ENCODE peak calls at places on chromosomes 6 and 20, in ten cellular contexts. One of them, this sample, is unnamed.

GRCh38 chr6:125906158-125906998 is 50.2 kb upstream of the HINT3 start:
- DNase-seq in naive thymus-derived CD4-positive, alpha-beta T cell: peak
- DNase-seq in stimulated activated CD4-positive, alpha-beta T cell treated with anti-CD3 and anti-CD28 coated beads, TNF-alpha, amount 100 ng/mL, for 4 hours: no peak
- DNase-seq in NCI-H2029: peak
- DNase-seq in GM18507: no peak
- DNase-seq in dorsolateral prefrontal cortex: no peak
- DNase-seq in LoVo: peak
- DNase-seq in cardiac fibroblast: peak
- DNase-seq in mesendoderm: peak
- DNase-seq in amniotic epithelial cell: peak
- DNase-seq in this sample: peak

GRCh38 chr20:49207071-49207470 is 12.1 kb upstream of the DDX27 start:
- DNase-seq in naive thymus-derived CD4-positive, alpha-beta T cell: no peak
- DNase-seq in stimulated activated CD4-positive, alpha-beta T cell treated with anti-CD3 and anti-CD28 coated beads, TNF-alpha, amount 100 ng/mL, for 4 hours: no peak
- DNase-seq in NCI-H2029: no peak
- DNase-seq in GM18507: no peak
- DNase-seq in dorsolateral prefrontal cortex: no peak
- DNase-seq in LoVo: no peak
- DNase-seq in cardiac fibroblast: no peak
- DNase-seq in mesendoderm: peak
- DNase-seq in amniotic epithelial cell: no peak
- DNase-seq in this sample: no peak

GRCh38 chr6:139894271-139894670 is 519.8 kb upstream of the CITED2 start:
- DNase-seq in naive thymus-derived CD4-positive, alpha-beta T cell: no peak
- DNase-seq in stimulated activated CD4-positive, alpha-beta T cell treated with anti-CD3 and anti-CD28 coated beads, TNF-alpha, amount 100 ng/mL, for 4 hours: no peak
- DNase-seq in NCI-H2029: no peak
- DNase-seq in GM18507: no peak
- DNase-seq in dorsolateral prefrontal cortex: no peak
- DNase-seq in LoVo: no peak
- DNase-seq in cardiac fibroblast: no peak
- DNase-seq in mesendoderm: no peak
- DNase-seq in amniotic epithelial cell: no peak
- DNase-seq in this sample: no peak

GRCh38 chr6:112144145-112144926 is 56.9 kb downstream of the FAM229B start:
- DNase-seq in naive thymus-derived CD4-positive, alpha-beta T cell: no peak
- DNase-seq in stimulated activated CD4-positive, alpha-beta T cell treated with anti-CD3 and anti-CD28 coated beads, TNF-alpha, amount 100 ng/mL, for 4 hours: no peak
- DNase-seq in NCI-H2029: peak
- DNase-seq in GM18507: no peak
- DNase-seq in dorsolateral prefrontal cortex: no peak
- DNase-seq in LoVo: no peak
- DNase-seq in cardiac fibroblast: no peak
- DNase-seq in mesendoderm: no peak
- DNase-seq in amniotic epithelial cell: no peak
- DNase-seq in this sample: no peak

GRCh38 chr6:14025160-14025559 is 92.4 kb upstream of the CD83 start:
- DNase-seq in naive thymus-derived CD4-positive, alpha-beta T cell: no peak
- DNase-seq in stimulated activated CD4-positive, alpha-beta T cell treated with anti-CD3 and anti-CD28 coated beads, TNF-alpha, amount 100 ng/mL, for 4 hours: no peak
- DNase-seq in NCI-H2029: no peak
- DNase-seq in GM18507: no peak
- DNase-seq in dorsolateral prefrontal cortex: no peak
- DNase-seq in LoVo: no peak
- DNase-seq in cardiac fibroblast: no peak
- DNase-seq in mesendoderm: no peak
- DNase-seq in amniotic epithelial cell: no peak
- DNase-seq in this sample: no peak

GRCh38 chr20:10504893-10505292 is 69.8 kb downstream of the SLX4IP start:
- DNase-seq in naive thymus-derived CD4-positive, alpha-beta T cell: no peak
- DNase-seq in stimulated activated CD4-positive, alpha-beta T cell treated with anti-CD3 and anti-CD28 coated beads, TNF-alpha, amount 100 ng/mL, for 4 hours: no peak
- DNase-seq in NCI-H2029: no peak
- DNase-seq in GM18507: no peak
- DNase-seq in dorsolateral prefrontal cortex: no peak
- DNase-seq in LoVo: no peak
- DNase-seq in cardiac fibroblast: peak
- DNase-seq in mesendoderm: no peak
- DNase-seq in amniotic epithelial cell: peak
- DNase-seq in this sample: peak

GRCh38 chr20:137668-138131 is 4.7 kb upstream of the DEFB126 start:
- DNase-seq in naive thymus-derived CD4-positive, alpha-beta T cell: no peak
- DNase-seq in stimulated activated CD4-positive, alpha-beta T cell treated with anti-CD3 and anti-CD28 coated beads, TNF-alpha, amount 100 ng/mL, for 4 hours: no peak
- DNase-seq in NCI-H2029: peak
- DNase-seq in GM18507: no peak
- DNase-seq in dorsolateral prefrontal cortex: no peak
- DNase-seq in LoVo: no peak
- DNase-seq in cardiac fibroblast: peak
- DNase-seq in mesendoderm: peak
- DNase-seq in amniotic epithelial cell: no peak
- DNase-seq in this sample: peak

GRCh38 chr6:29531668-29532067 is 27.9 kb downstream of the UBD start:
- DNase-seq in naive thymus-derived CD4-positive, alpha-beta T cell: no peak
- DNase-seq in stimulated activated CD4-positive, alpha-beta T cell treated with anti-CD3 and anti-CD28 coated beads, TNF-alpha, amount 100 ng/mL, for 4 hours: no peak
- DNase-seq in NCI-H2029: no peak
- DNase-seq in GM18507: no peak
- DNase-seq in dorsolateral prefrontal cortex: no peak
- DNase-seq in LoVo: no peak
- DNase-seq in cardiac fibroblast: no peak
- DNase-seq in mesendoderm: no peak
- DNase-seq in amniotic epithelial cell: no peak
- DNase-seq in this sample: no peak

GRCh38 chr6:12635813-12636212 is 80.8 kb upstream of the PHACTR1 start:
- DNase-seq in naive thymus-derived CD4-positive, alpha-beta T cell: no peak
- DNase-seq in stimulated activated CD4-positive, alpha-beta T cell treated with anti-CD3 and anti-CD28 coated beads, TNF-alpha, amount 100 ng/mL, for 4 hours: no peak
- DNase-seq in NCI-H2029: no peak
- DNase-seq in GM18507: no peak
- DNase-seq in dorsolateral prefrontal cortex: no peak
- DNase-seq in LoVo: no peak
- DNase-seq in cardiac fibroblast: no peak
- DNase-seq in mesendoderm: peak
- DNase-seq in amniotic epithelial cell: peak
- DNase-seq in this sample: no peak

GRCh38 chr6:117174835-117175360 is 90.5 kb upstream of the VGLL2 start:
- DNase-seq in naive thymus-derived CD4-positive, alpha-beta T cell: no peak
- DNase-seq in stimulated activated CD4-positive, alpha-beta T cell treated with anti-CD3 and anti-CD28 coated beads, TNF-alpha, amount 100 ng/mL, for 4 hours: no peak
- DNase-seq in NCI-H2029: no peak
- DNase-seq in GM18507: no peak
- DNase-seq in dorsolateral prefrontal cortex: no peak
- DNase-seq in LoVo: no peak
- DNase-seq in cardiac fibroblast: no peak
- DNase-seq in mesendoderm: no peak
- DNase-seq in amniotic epithelial cell: no peak
- DNase-seq in this sample: no peak

GRCh38 chr20:19757487-19757972 is 528 bp upstream of the RIN2 start:
- DNase-seq in naive thymus-derived CD4-positive, alpha-beta T cell: no peak
- DNase-seq in stimulated activated CD4-positive, alpha-beta T cell treated with anti-CD3 and anti-CD28 coated beads, TNF-alpha, amount 100 ng/mL, for 4 hours: no peak
- DNase-seq in NCI-H2029: peak
- DNase-seq in GM18507: no peak
- DNase-seq in dorsolateral prefrontal cortex: no peak
- DNase-seq in LoVo: peak
- DNase-seq in cardiac fibroblast: peak
- DNase-seq in mesendoderm: peak
- DNase-seq in amniotic epithelial cell: peak
- DNase-seq in this sample: peak

GRCh38 chr20:31569163-31570020 is 35.7 kb upstream of the ID1 start:
- DNase-seq in naive thymus-derived CD4-positive, alpha-beta T cell: peak
- DNase-seq in stimulated activated CD4-positive, alpha-beta T cell treated with anti-CD3 and anti-CD28 coated beads, TNF-alpha, amount 100 ng/mL, for 4 hours: no peak
- DNase-seq in NCI-H2029: no peak
- DNase-seq in GM18507: no peak
- DNase-seq in dorsolateral prefrontal cortex: no peak
- DNase-seq in LoVo: peak
- DNase-seq in cardiac fibroblast: peak
- DNase-seq in mesendoderm: peak
- DNase-seq in amniotic epithelial cell: peak
- DNase-seq in this sample: peak

GRCh38 chr20:43939762-43940121 is 25.1 kb downstream of the TOX2 start:
- DNase-seq in naive thymus-derived CD4-positive, alpha-beta T cell: no peak
- DNase-seq in stimulated activated CD4-positive, alpha-beta T cell treated with anti-CD3 and anti-CD28 coated beads, TNF-alpha, amount 100 ng/mL, for 4 hours: no peak
- DNase-seq in NCI-H2029: no peak
- DNase-seq in GM18507: no peak
- DNase-seq in dorsolateral prefrontal cortex: no peak
- DNase-seq in LoVo: no peak
- DNase-seq in cardiac fibroblast: no peak
- DNase-seq in mesendoderm: no peak
- DNase-seq in amniotic epithelial cell: no peak
- DNase-seq in this sample: no peak

GRCh38 chr20:57783196-57783595 is 73.4 kb upstream of the PMEPA1 start:
- DNase-seq in naive thymus-derived CD4-positive, alpha-beta T cell: no peak
- DNase-seq in stimulated activated CD4-positive, alpha-beta T cell treated with anti-CD3 and anti-CD28 coated beads, TNF-alpha, amount 100 ng/mL, for 4 hours: no peak
- DNase-seq in NCI-H2029: no peak
- DNase-seq in GM18507: no peak
- DNase-seq in dorsolateral prefrontal cortex: no peak
- DNase-seq in LoVo: no peak
- DNase-seq in cardiac fibroblast: no peak
- DNase-seq in mesendoderm: no peak
- DNase-seq in amniotic epithelial cell: no peak
- DNase-seq in this sample: no peak

GRCh38 chr6:31713991-31714684 is 1.0 kb upstream of the LY6G6D start:
- DNase-seq in naive thymus-derived CD4-positive, alpha-beta T cell: no peak
- DNase-seq in stimulated activated CD4-positive, alpha-beta T cell treated with anti-CD3 and anti-CD28 coated beads, TNF-alpha, amount 100 ng/mL, for 4 hours: no peak
- DNase-seq in NCI-H2029: no peak
- DNase-seq in GM18507: no peak
- DNase-seq in dorsolateral prefrontal cortex: no peak
- DNase-seq in LoVo: no peak
- DNase-seq in cardiac fibroblast: no peak
- DNase-seq in mesendoderm: peak
- DNase-seq in amniotic epithelial cell: no peak
- DNase-seq in this sample: no peak

GRCh38 chr6:107101211-107101610 is 14.1 kb downstream of the BEND3 start:
- DNase-seq in naive thymus-derived CD4-positive, alpha-beta T cell: no peak
- DNase-seq in stimulated activated CD4-positive, alpha-beta T cell treated with anti-CD3 and anti-CD28 coated beads, TNF-alpha, amount 100 ng/mL, for 4 hours: no peak
- DNase-seq in NCI-H2029: no peak
- DNase-seq in GM18507: no peak
- DNase-seq in dorsolateral prefrontal cortex: no peak
- DNase-seq in LoVo: no peak
- DNase-seq in cardiac fibroblast: no peak
- DNase-seq in mesendoderm: no peak
- DNase-seq in amniotic epithelial cell: no peak
- DNase-seq in this sample: no peak

GRCh38 chr6:159487636-159488035 is 205.4 kb downstream of the SOD2 start:
- DNase-seq in naive thymus-derived CD4-positive, alpha-beta T cell: no peak
- DNase-seq in stimulated activated CD4-positive, alpha-beta T cell treated with anti-CD3 and anti-CD28 coated beads, TNF-alpha, amount 100 ng/mL, for 4 hours: no peak
- DNase-seq in NCI-H2029: no peak
- DNase-seq in GM18507: no peak
- DNase-seq in dorsolateral prefrontal cortex: no peak
- DNase-seq in LoVo: no peak
- DNase-seq in cardiac fibroblast: peak
- DNase-seq in mesendoderm: no peak
- DNase-seq in amniotic epithelial cell: no peak
- DNase-seq in this sample: no peak

GRCh38 chr6:109896333-109896732 is 81.8 kb upstream of the GPR6 start:
- DNase-seq in naive thymus-derived CD4-positive, alpha-beta T cell: no peak
- DNase-seq in stimulated activated CD4-positive, alpha-beta T cell treated with anti-CD3 and anti-CD28 coated beads, TNF-alpha, amount 100 ng/mL, for 4 hours: no peak
- DNase-seq in NCI-H2029: no peak
- DNase-seq in GM18507: no peak
- DNase-seq in dorsolateral prefrontal cortex: no peak
- DNase-seq in LoVo: no peak
- DNase-seq in cardiac fibroblast: peak
- DNase-seq in mesendoderm: peak
- DNase-seq in amniotic epithelial cell: no peak
- DNase-seq in this sample: no peak

GRCh38 chr6:140436023-140436811 is 1061.8 kb upstream of the CITED2 start:
- DNase-seq in naive thymus-derived CD4-positive, alpha-beta T cell: no peak
- DNase-seq in stimulated activated CD4-positive, alpha-beta T cell treated with anti-CD3 and anti-CD28 coated beads, TNF-alpha, amount 100 ng/mL, for 4 hours: no peak
- DNase-seq in NCI-H2029: no peak
- DNase-seq in GM18507: no peak
- DNase-seq in dorsolateral prefrontal cortex: no peak
- DNase-seq in LoVo: no peak
- DNase-seq in cardiac fibroblast: peak
- DNase-seq in mesendoderm: peak
- DNase-seq in amniotic epithelial cell: peak
- DNase-seq in this sample: peak

GRCh38 chr6:36914227-36914794 is 28.6 kb downstream of the C6orf89 start:
- DNase-seq in naive thymus-derived CD4-positive, alpha-beta T cell: no peak
- DNase-seq in stimulated activated CD4-positive, alpha-beta T cell treated with anti-CD3 and anti-CD28 coated beads, TNF-alpha, amount 100 ng/mL, for 4 hours: no peak
- DNase-seq in NCI-H2029: no peak
- DNase-seq in GM18507: no peak
- DNase-seq in dorsolateral prefrontal cortex: no peak
- DNase-seq in LoVo: peak
- DNase-seq in cardiac fibroblast: peak
- DNase-seq in mesendoderm: peak
- DNase-seq in amniotic epithelial cell: peak
- DNase-seq in this sample: peak

GRCh38 chr6:22680950-22681349 is 111.6 kb downstream of the HDGFL1 start:
- DNase-seq in naive thymus-derived CD4-positive, alpha-beta T cell: no peak
- DNase-seq in stimulated activated CD4-positive, alpha-beta T cell treated with anti-CD3 and anti-CD28 coated beads, TNF-alpha, amount 100 ng/mL, for 4 hours: no peak
- DNase-seq in NCI-H2029: no peak
- DNase-seq in GM18507: no peak
- DNase-seq in dorsolateral prefrontal cortex: no peak
- DNase-seq in LoVo: no peak
- DNase-seq in cardiac fibroblast: no peak
- DNase-seq in mesendoderm: no peak
- DNase-seq in amniotic epithelial cell: no peak
- DNase-seq in this sample: no peak

GRCh38 chr6:114024746-114025145 is 53.8 kb upstream of the HDAC2 start:
- DNase-seq in naive thymus-derived CD4-positive, alpha-beta T cell: no peak
- DNase-seq in stimulated activated CD4-positive, alpha-beta T cell treated with anti-CD3 and anti-CD28 coated beads, TNF-alpha, amount 100 ng/mL, for 4 hours: no peak
- DNase-seq in NCI-H2029: no peak
- DNase-seq in GM18507: no peak
- DNase-seq in dorsolateral prefrontal cortex: no peak
- DNase-seq in LoVo: no peak
- DNase-seq in cardiac fibroblast: peak
- DNase-seq in mesendoderm: no peak
- DNase-seq in amniotic epithelial cell: peak
- DNase-seq in this sample: no peak

GRCh38 chr20:54668271-54669053 is 193.1 kb downstream of the DOK5 start:
- DNase-seq in naive thymus-derived CD4-positive, alpha-beta T cell: peak
- DNase-seq in stimulated activated CD4-positive, alpha-beta T cell treated with anti-CD3 and anti-CD28 coated beads, TNF-alpha, amount 100 ng/mL, for 4 hours: no peak
- DNase-seq in NCI-H2029: no peak
- DNase-seq in GM18507: peak
- DNase-seq in dorsolateral prefrontal cortex: no peak
- DNase-seq in LoVo: peak
- DNase-seq in cardiac fibroblast: peak
- DNase-seq in mesendoderm: peak
- DNase-seq in amniotic epithelial cell: no peak
- DNase-seq in this sample: no peak

GRCh38 chr20:31860431-31861345 is 9.6 kb downstream of the DUSP15 start:
- DNase-seq in naive thymus-derived CD4-positive, alpha-beta T cell: no peak
- DNase-seq in stimulated activated CD4-positive, alpha-beta T cell treated with anti-CD3 and anti-CD28 coated beads, TNF-alpha, amount 100 ng/mL, for 4 hours: no peak
- DNase-seq in NCI-H2029: peak
- DNase-seq in GM18507: no peak
- DNase-seq in dorsolateral prefrontal cortex: no peak
- DNase-seq in LoVo: no peak
- DNase-seq in cardiac fibroblast: peak
- DNase-seq in mesendoderm: peak
- DNase-seq in amniotic epithelial cell: peak
- DNase-seq in this sample: no peak

GRCh38 chr6:39076086-39076992 is 27.8 kb downstream of the GLP1R start:
- DNase-seq in naive thymus-derived CD4-positive, alpha-beta T cell: no peak
- DNase-seq in stimulated activated CD4-positive, alpha-beta T cell treated with anti-CD3 and anti-CD28 coated beads, TNF-alpha, amount 100 ng/mL, for 4 hours: no peak
- DNase-seq in NCI-H2029: no peak
- DNase-seq in GM18507: no peak
- DNase-seq in dorsolateral prefrontal cortex: no peak
- DNase-seq in LoVo: no peak
- DNase-seq in cardiac fibroblast: no peak
- DNase-seq in mesendoderm: no peak
- DNase-seq in amniotic epithelial cell: no peak
- DNase-seq in this sample: no peak

GRCh38 chr20:13422637-13423036 is 201.6 kb downstream of the ISM1 start:
- DNase-seq in naive thymus-derived CD4-positive, alpha-beta T cell: no peak
- DNase-seq in stimulated activated CD4-positive, alpha-beta T cell treated with anti-CD3 and anti-CD28 coated beads, TNF-alpha, amount 100 ng/mL, for 4 hours: no peak
- DNase-seq in NCI-H2029: no peak
- DNase-seq in GM18507: no peak
- DNase-seq in dorsolateral prefrontal cortex: no peak
- DNase-seq in LoVo: no peak
- DNase-seq in cardiac fibroblast: peak
- DNase-seq in mesendoderm: no peak
- DNase-seq in amniotic epithelial cell: peak
- DNase-seq in this sample: peak

GRCh38 chr20:14446446-14446845 is 109.0 kb upstream of the FLRT3 start:
- DNase-seq in naive thymus-derived CD4-positive, alpha-beta T cell: no peak
- DNase-seq in stimulated activated CD4-positive, alpha-beta T cell treated with anti-CD3 and anti-CD28 coated beads, TNF-alpha, amount 100 ng/mL, for 4 hours: no peak
- DNase-seq in NCI-H2029: no peak
- DNase-seq in GM18507: no peak
- DNase-seq in dorsolateral prefrontal cortex: no peak
- DNase-seq in LoVo: no peak
- DNase-seq in cardiac fibroblast: no peak
- DNase-seq in mesendoderm: no peak
- DNase-seq in amniotic epithelial cell: no peak
- DNase-seq in this sample: no peak

GRCh38 chr6:170316071-170316470 is 9.5 kb downstream of the FAM120B start:
- DNase-seq in naive thymus-derived CD4-positive, alpha-beta T cell: no peak
- DNase-seq in stimulated activated CD4-positive, alpha-beta T cell treated with anti-CD3 and anti-CD28 coated beads, TNF-alpha, amount 100 ng/mL, for 4 hours: no peak
- DNase-seq in NCI-H2029: no peak
- DNase-seq in GM18507: no peak
- DNase-seq in dorsolateral prefrontal cortex: no peak
- DNase-seq in LoVo: no peak
- DNase-seq in cardiac fibroblast: peak
- DNase-seq in mesendoderm: peak
- DNase-seq in amniotic epithelial cell: peak
- DNase-seq in this sample: no peak

This sample was measured in mesenchymal stem cell.